ENCODE peak calls at places on chromosome 18, in six cellular contexts. H is WTC11, U is choroid plexus epithelial cell, T is mesendoderm, K is NCI-H2171 treated with DMSO at 0.1 percent for 48 hours, V is AG08396. Q is an unnamed sample.

GRCh38 chr18:31482051-31482450 is 15.9 kb upstream of the DSG2 start:
- DNase-seq in H (no peak), U (no peak), T (no peak), K (no peak), V (no peak), Q (no peak)

GRCh38 chr18:46385124-46385523 is 271.9 kb downstream of the LOXHD1 start:
- DNase-seq in H (no peak), U (no peak), T (no peak), K (peak), V (no peak), Q (peak)

GRCh38 chr18:48405108-48405507 is 4.1 kb downstream of the ZBTB7C start:
- DNase-seq in H (no peak), U (no peak), T (peak), K (no peak), V (peak), Q (no peak)

GRCh38 chr18:9436176-9436575 is 39.1 kb upstream of the RALBP1 start:
- DNase-seq in H (no peak), U (no peak), T (no peak), K (no peak), V (no peak), Q (no peak)

GRCh38 chr18:13570856-13571495 is 155.4 kb downstream of the FAM210A start:
- DNase-seq in H (no peak), U (no peak), T (no peak), K (no peak), V (no peak), Q (no peak)

GRCh38 chr18:58176915-58177717 is 133.1 kb downstream of the NEDD4L start:
- DNase-seq in H (no peak), U (peak), T (no peak), K (no peak), V (peak), Q (no peak)

GRCh38 chr18:75845413-75845812 is 417.9 kb upstream of the SMIM21 start:
- DNase-seq in H (no peak), U (no peak), T (no peak), K (no peak), V (no peak), Q (no peak)

GRCh38 chr18:11251891-11252270 is 102.5 kb upstream of the PIEZO2 start:
- DNase-seq in H (no peak), U (peak), T (no peak), K (no peak), V (no peak), Q (no peak)

GRCh38 chr18:37565138-37565984 is at the start of gene CELF4:
- DNase-seq in H (peak), U (no peak), T (peak), K (peak), V (peak), Q (peak)

GRCh38 chr18:75157851-75158250 is 51.1 kb downstream of the PTGR3 start:
- DNase-seq in H (no peak), U (no peak), T (no peak), K (no peak), V (no peak), Q (no peak)

GRCh38 chr18:50817898-50818250 is 1.9 kb downstream of the MRO start:
- DNase-seq in H (no peak), U (peak), T (no peak), K (no peak), V (no peak), Q (no peak)

GRCh38 chr18:22470511-22471181 is 52.9 kb upstream of the CTAGE1 start:
- DNase-seq in H (no peak), U (no peak), T (no peak), K (no peak), V (no peak), Q (no peak)

GRCh38 chr18:32373995-32374394 is 96.7 kb downstream of the GAREM1 start:
- DNase-seq in H (no peak), U (peak), T (no peak), K (peak), V (no peak), Q (peak)

GRCh38 chr18:21145371-21145770 is 33.8 kb upstream of the ROCK1 start:
- DNase-seq in H (no peak), U (no peak), T (no peak), K (no peak), V (no peak), Q (no peak)

GRCh38 chr18:10530852-10531251 is 5.0 kb downstream of the NAPG start:
- DNase-seq in H (no peak), U (peak), T (no peak), K (no peak), V (no peak), Q (no peak)

GRCh38 chr18:39946623-39947061 is 2008.4 kb upstream of the PIK3C3 start:
- DNase-seq in H (no peak), U (peak), T (peak), K (no peak), V (peak), Q (no peak)

GRCh38 chr18:51578403-51578980 is 381.0 kb upstream of the MEX3C start:
- DNase-seq in H (no peak), U (no peak), T (no peak), K (no peak), V (no peak), Q (no peak)

Q was measured in NCI-H2227 treated with DMSO at 0.1 percent for 48 hours.